ENCODE peak calls at places on chromosomes 1 and 21, in six cellular contexts. G is spleen; K is CD8-positive, alpha-beta T cell; S is left ventricle myocardium inferior; B is psoas muscle; O is IMR-90. F is an unnamed sample.

GRCh38 chr1:55559111-55559510 is 343.9 kb upstream of the USP24 start:
- DNase-seq in G (no peak), K (no peak), S (no peak), B (no peak), O (peak; percentile 39), F (no peak)

GRCh38 chr1:236516929-236517704 is 6.7 kb upstream of the LGALS8 start:
- DNase-seq in G (no peak), K (peak; percentile 51), S (no peak), B (no peak), O (peak; percentile 85), F (peak; percentile 18)

GRCh38 chr21:32382108-32382601 is 10.7 kb downstream of the URB1 start:
- DNase-seq in G (no peak), K (peak; percentile 43), S (no peak), B (no peak), O (peak; percentile 36), F (no peak)

GRCh38 chr1:210394281-210394798 is 65.6 kb downstream of the HHAT start:
- DNase-seq in G (no peak), K (no peak), S (peak; percentile 52), B (no peak), O (peak; percentile 27), F (no peak)

GRCh38 chr1:6517435-6517851 is 26.0 kb upstream of the PLEKHG5 start:
- DNase-seq in G (no peak), K (no peak), S (no peak), B (no peak), O (peak; percentile 38), F (no peak)

GRCh38 chr1:103367186-103367585 is 158.3 kb upstream of the RNPC3 start:
- DNase-seq in G (no peak), K (no peak), S (no peak), B (no peak), O (no peak), F (no peak)

GRCh38 chr1:19433610-19433999 is 51.7 kb downstream of the CAPZB start:
- DNase-seq in G (no peak), K (no peak), S (no peak), B (no peak), O (peak; percentile 48), F (no peak)

GRCh38 chr1:234994411-234995295 is 134.0 kb downstream of the TOMM20 start:
- DNase-seq in G (no peak), K (no peak), S (no peak), B (no peak), O (no peak), F (no peak)

GRCh38 chr1:208041505-208041904 is 130.6 kb upstream of the CD34 start:
- DNase-seq in G (peak; percentile 37), K (no peak), S (no peak), B (no peak), O (no peak), F (no peak)

GRCh38 chr1:226660410-226661182 is 78.5 kb downstream of the ITPKB start:
- DNase-seq in G (peak; percentile 89), K (no peak), S (peak; percentile 68), B (peak; percentile 64), O (no peak), F (no peak)

GRCh38 chr1:153192697-153193096 is 10.5 kb upstream of the LELP1 start:
- DNase-seq in G (no peak), K (no peak), S (no peak), B (no peak), O (no peak), F (no peak)

GRCh38 chr1:110111081-110111480 is 1.2 kb upstream of the UBL4B start:
- DNase-seq in G (no peak), K (no peak), S (no peak), B (no peak), O (no peak), F (no peak)

GRCh38 chr1:178060789-178061556 is 32.9 kb upstream of the RASAL2 start:
- DNase-seq in G (no peak), K (no peak), S (no peak), B (no peak), O (peak; percentile 84), F (no peak)

GRCh38 chr1:32988665-32989064 is 24.1 kb upstream of the RNF19B start:
- DNase-seq in G (no peak), K (no peak), S (no peak), B (no peak), O (peak; percentile 94), F (no peak)

GRCh38 chr1:182050481-182051438 is 10.8 kb downstream of the ZNF648 start:
- DNase-seq in G (no peak), K (no peak), S (no peak), B (no peak), O (no peak), F (no peak)

GRCh38 chr21:33286600-33287456 is 20.7 kb downstream of the IL10RB start:
- DNase-seq in G (no peak), K (no peak), S (peak; percentile 39), B (no peak), O (peak; percentile 70), F (no peak)

DNA sequence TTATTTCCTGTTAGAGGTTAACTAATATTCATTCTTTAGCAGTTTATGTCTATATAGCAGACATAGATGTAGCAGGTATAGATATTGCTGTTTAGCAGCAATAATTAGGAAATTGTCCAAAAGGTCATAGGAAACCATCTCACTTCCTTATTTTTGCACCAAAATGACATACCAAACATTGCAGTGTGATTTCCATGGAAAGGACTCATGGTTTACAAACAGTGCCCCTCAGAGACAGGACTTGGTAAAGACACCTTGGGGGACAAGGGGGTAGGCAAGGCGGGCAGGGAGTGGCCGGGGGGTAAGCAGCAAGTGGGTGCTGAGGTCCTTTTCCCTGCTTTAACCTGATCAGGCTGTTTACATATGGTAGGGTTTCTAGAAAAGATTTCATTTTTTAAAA is 30.5 kb downstream of the BATF3 start:
- DNase-seq in G (no peak), K (no peak), S (no peak), B (no peak), O (peak; percentile 20), F (no peak)
- TF ChIP-seq CTCF in G (peak; percentile 22), K (no peak), S (peak; percentile 32), B (peak; percentile 6), O (peak; percentile 37), F (no peak)

GRCh38 chr1:205528446-205528886 is 24.0 kb downstream of the CDK18 start:
- DNase-seq in G (no peak), K (no peak), S (no peak), B (no peak), O (no peak), F (no peak)
- H3K27ac ChIP-seq in G (no peak overlapping the region), K (no peak overlapping the region), S (no peak overlapping the region), B (no peak overlapping the region), O (no peak overlapping the region), F (no peak overlapping the region)

DNA sequence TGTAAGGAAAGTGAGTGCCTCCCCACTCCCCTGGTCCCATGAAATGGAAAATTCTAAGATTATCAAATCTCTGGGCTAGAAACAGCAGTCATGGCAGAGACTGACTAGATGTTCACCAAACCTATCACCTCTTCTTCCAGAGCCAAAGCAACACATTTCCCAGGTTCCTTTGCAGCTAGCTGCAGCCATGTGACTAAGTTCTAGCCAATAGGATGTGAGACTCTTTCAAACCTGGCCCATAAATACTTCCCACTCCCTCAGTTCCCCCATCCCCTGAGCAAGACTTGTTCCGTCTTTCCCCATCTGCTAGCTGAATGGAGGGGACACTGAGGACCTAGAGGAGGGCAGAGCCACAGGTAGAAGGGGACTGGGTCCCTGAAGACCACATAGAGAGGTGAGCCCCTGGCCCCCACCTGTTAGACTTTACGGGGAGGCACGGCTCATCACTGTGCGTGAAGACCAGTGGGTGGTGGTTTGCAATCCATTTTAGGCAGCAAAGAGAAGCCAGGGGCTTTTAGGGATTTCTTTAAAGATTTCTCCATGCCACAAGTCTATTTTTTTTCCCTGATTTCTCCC is 17.2 kb downstream of the FAM43B start:
- DNase-seq in G (no peak), K (no peak), S (no peak), B (no peak), O (no peak), F (no peak)
- TF ChIP-seq CTCF in G (no peak), K (no peak), S (no peak), B (no peak), O (no peak), F (no peak)

GRCh38 chr1:203550846-203551245 is 56.9 kb downstream of the OPTC start:
- DNase-seq in G (no peak), K (no peak), S (no peak), B (no peak), O (no peak), F (no peak)
- H3K27ac ChIP-seq in G (no peak overlapping the region), K (no peak overlapping the region), S (peak overlapping the region; percentile 94), B (no peak overlapping the region), O (no peak overlapping the region), F (no peak overlapping the region)

DNA sequence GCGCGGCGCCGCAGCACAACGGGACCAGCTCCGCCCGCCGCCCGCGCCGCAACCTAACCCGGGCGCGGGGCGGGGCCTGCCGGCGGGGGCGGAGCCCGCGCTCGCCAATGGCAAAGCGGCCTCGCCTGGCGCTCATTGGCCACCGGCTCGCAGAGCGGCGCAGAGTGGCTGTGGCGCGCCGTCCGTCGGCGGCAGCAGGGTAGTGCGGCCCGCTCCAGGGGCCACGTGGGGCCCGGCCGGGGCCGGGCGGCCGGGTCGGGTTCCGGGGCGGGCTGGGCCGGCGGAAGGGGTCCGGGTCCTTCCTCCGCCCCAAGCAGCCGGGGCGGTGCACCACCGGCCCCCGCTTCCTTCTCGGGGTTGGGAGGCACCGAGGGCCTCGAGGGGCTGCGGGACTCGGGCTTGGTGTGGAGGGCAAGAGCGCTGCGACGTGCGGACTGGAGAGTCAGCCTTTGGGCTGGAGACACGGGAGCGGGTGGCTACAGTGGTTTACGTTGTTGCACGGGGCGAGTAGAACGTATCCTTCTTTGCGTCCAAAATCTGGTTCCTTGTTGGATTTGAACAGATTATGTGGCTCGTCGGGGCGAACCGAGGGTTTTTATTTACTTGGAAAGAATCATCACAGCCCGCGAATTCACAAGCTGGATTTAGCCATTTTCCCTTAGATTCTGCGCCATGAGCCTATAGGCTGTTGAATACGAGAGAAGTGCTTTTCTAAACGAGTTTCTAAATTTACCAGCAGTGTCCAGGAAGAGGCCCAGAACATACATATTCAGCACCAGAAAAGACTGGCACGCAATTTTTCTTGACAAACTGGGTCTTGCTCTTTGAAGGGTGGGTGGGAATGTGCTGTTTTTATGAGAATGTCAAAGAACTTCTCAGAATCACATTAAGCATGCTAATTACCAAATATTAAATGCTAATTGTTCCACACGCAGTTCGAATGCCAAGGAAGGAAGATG is at the start of gene SRM:
- DNase-seq in G (peak; percentile 97), K (peak; percentile 93), S (peak; percentile 91), B (peak; percentile 96), O (peak; percentile 87), F (peak; percentile 87)
- TF ChIP-seq CTCF in G (peak; percentile 18), K (peak; percentile 49), S (peak; percentile 82), B (peak; percentile 69), O (peak; percentile 43), F (no peak)

F was measured in CD4-positive, alpha-beta T cell.